ENCODE peak calls at places on chromosomes 11 and 22, in nine cellular contexts. One of them, this sample, is unnamed.

GRCh38 chr22:40512426-40513136 is 123.9 kb downstream of the MRTFA start:
- DNase-seq in T-helper 2 cell: no peak
- DNase-seq in BJ: peak
- DNase-seq in mesenchymal stem cell: peak
- DNase-seq in hypothalamus: no peak
- DNase-seq in DMS153: no peak
- DNase-seq in prostate gland: no peak
- DNase-seq in sigmoid colon: peak
- DNase-seq in germinal center: no peak
- DNase-seq in this sample: peak

GRCh38 chr11:88478136-88478785 is 140.7 kb upstream of the CTSC start:
- DNase-seq in mesenchymal stem cell: no peak
- DNase-seq in sigmoid colon: no peak
- DNase-seq in hypothalamus: no peak
- DNase-seq in T-helper 2 cell: no peak
- DNase-seq in germinal center: no peak
- DNase-seq in DMS153: no peak
- DNase-seq in prostate gland: no peak
- DNase-seq in BJ: no peak
- DNase-seq in this sample: no peak

GRCh38 chr22:25030636-25031035 is 78.1 kb downstream of the KIAA1671 start:
- DNase-seq in mesenchymal stem cell: no peak
- DNase-seq in germinal center: no peak
- DNase-seq in BJ: no peak
- DNase-seq in T-helper 2 cell: no peak
- DNase-seq in sigmoid colon: no peak
- DNase-seq in DMS153: no peak
- DNase-seq in hypothalamus: peak
- DNase-seq in prostate gland: no peak
- DNase-seq in this sample: no peak

GRCh38 chr22:22883090-22883727 is 4.4 kb upstream of the IGLL5 start:
- DNase-seq in sigmoid colon: no peak
- DNase-seq in prostate gland: no peak
- DNase-seq in germinal center: no peak
- DNase-seq in BJ: no peak
- DNase-seq in DMS153: no peak
- DNase-seq in hypothalamus: no peak
- DNase-seq in T-helper 2 cell: no peak
- DNase-seq in mesenchymal stem cell: no peak
- DNase-seq in this sample: no peak

GRCh38 chr22:38706101-38706884 is 549 bp downstream of the GTPBP1 start:
- DNase-seq in hypothalamus: peak
- DNase-seq in BJ: no peak
- DNase-seq in T-helper 2 cell: no peak
- DNase-seq in germinal center: peak
- DNase-seq in prostate gland: peak
- DNase-seq in DMS153: no peak
- DNase-seq in sigmoid colon: peak
- DNase-seq in mesenchymal stem cell: peak
- DNase-seq in this sample: no peak

GRCh38 chr11:119307219-119307618 is 9.7 kb downstream of the MCAM start:
- DNase-seq in prostate gland: no peak
- DNase-seq in BJ: no peak
- DNase-seq in mesenchymal stem cell: no peak
- DNase-seq in DMS153: no peak
- DNase-seq in T-helper 2 cell: no peak
- DNase-seq in germinal center: no peak
- DNase-seq in hypothalamus: no peak
- DNase-seq in sigmoid colon: no peak
- DNase-seq in this sample: no peak

GRCh38 chr22:31160328-31160978 is 471 bp downstream of the RNF185 start:
- DNase-seq in germinal center: peak
- DNase-seq in DMS153: no peak
- DNase-seq in hypothalamus: peak
- DNase-seq in BJ: no peak
- DNase-seq in T-helper 2 cell: no peak
- DNase-seq in mesenchymal stem cell: peak
- DNase-seq in prostate gland: peak
- DNase-seq in sigmoid colon: peak
- DNase-seq in this sample: no peak

GRCh38 chr22:44741929-44742328 is 10.4 kb upstream of the ARHGAP8 start:
- DNase-seq in prostate gland: peak
- DNase-seq in DMS153: no peak
- DNase-seq in BJ: no peak
- DNase-seq in sigmoid colon: no peak
- DNase-seq in mesenchymal stem cell: no peak
- DNase-seq in germinal center: no peak
- DNase-seq in hypothalamus: no peak
- DNase-seq in T-helper 2 cell: no peak
- DNase-seq in this sample: no peak

GRCh38 chr11:104005234-104005855 is 31.1 kb upstream of the DDI1 start:
- DNase-seq in germinal center: no peak
- DNase-seq in T-helper 2 cell: no peak
- DNase-seq in hypothalamus: no peak
- DNase-seq in mesenchymal stem cell: peak
- DNase-seq in DMS153: no peak
- DNase-seq in prostate gland: no peak
- DNase-seq in BJ: no peak
- DNase-seq in sigmoid colon: no peak
- DNase-seq in this sample: peak

GRCh38 chr11:64356498-64357411 is 2.2 kb upstream of the RPS6KA4 start:
- DNase-seq in germinal center: no peak
- DNase-seq in mesenchymal stem cell: peak
- DNase-seq in T-helper 2 cell: no peak
- DNase-seq in hypothalamus: no peak
- DNase-seq in BJ: no peak
- DNase-seq in prostate gland: no peak
- DNase-seq in sigmoid colon: no peak
- DNase-seq in DMS153: no peak
- DNase-seq in this sample: no peak

GRCh38 chr11:47863189-47863892 is 15.2 kb upstream of the NUP160 start:
- DNase-seq in prostate gland: no peak
- DNase-seq in germinal center: peak
- DNase-seq in DMS153: no peak
- DNase-seq in BJ: peak
- DNase-seq in hypothalamus: no peak
- DNase-seq in mesenchymal stem cell: peak
- DNase-seq in sigmoid colon: no peak
- DNase-seq in T-helper 2 cell: peak
- DNase-seq in this sample: no peak

GRCh38 chr11:75706260-75706729 is 11.3 kb upstream of the MOGAT2 start:
- DNase-seq in BJ: peak
- DNase-seq in hypothalamus: peak
- DNase-seq in mesenchymal stem cell: peak
- DNase-seq in prostate gland: peak
- DNase-seq in DMS153: peak
- DNase-seq in sigmoid colon: peak
- DNase-seq in germinal center: peak
- DNase-seq in T-helper 2 cell: peak
- DNase-seq in this sample: no peak

GRCh38 chr11:2215561-2216399 is 44.2 kb upstream of the TH start:
- DNase-seq in hypothalamus: no peak
- DNase-seq in BJ: no peak
- DNase-seq in mesenchymal stem cell: no peak
- DNase-seq in T-helper 2 cell: no peak
- DNase-seq in sigmoid colon: peak
- DNase-seq in DMS153: peak
- DNase-seq in prostate gland: no peak
- DNase-seq in germinal center: no peak
- DNase-seq in this sample: no peak

GRCh38 chr11:91446267-91446666 is 778.4 kb upstream of the FAT3 start:
- DNase-seq in prostate gland: no peak
- DNase-seq in hypothalamus: no peak
- DNase-seq in sigmoid colon: no peak
- DNase-seq in germinal center: no peak
- DNase-seq in DMS153: no peak
- DNase-seq in mesenchymal stem cell: no peak
- DNase-seq in BJ: no peak
- DNase-seq in T-helper 2 cell: no peak
- DNase-seq in this sample: no peak

GRCh38 chr11:125074511-125075241 is 11.6 kb downstream of the SLC37A2 start:
- DNase-seq in mesenchymal stem cell: no peak
- DNase-seq in T-helper 2 cell: no peak
- DNase-seq in hypothalamus: no peak
- DNase-seq in DMS153: no peak
- DNase-seq in BJ: no peak
- DNase-seq in prostate gland: no peak
- DNase-seq in germinal center: no peak
- DNase-seq in sigmoid colon: peak
- DNase-seq in this sample: no peak

GRCh38 chr11:70031631-70032469 is 46.3 kb upstream of the ANO1 start:
- DNase-seq in sigmoid colon: no peak
- DNase-seq in DMS153: no peak
- DNase-seq in germinal center: no peak
- DNase-seq in BJ: no peak
- DNase-seq in hypothalamus: no peak
- DNase-seq in prostate gland: no peak
- DNase-seq in T-helper 2 cell: no peak
- DNase-seq in mesenchymal stem cell: no peak
- DNase-seq in this sample: no peak

GRCh38 chr11:62614275-62614674 is 1.2 kb downstream of the ROM1 start:
- DNase-seq in DMS153: no peak
- DNase-seq in BJ: no peak
- DNase-seq in sigmoid colon: no peak
- DNase-seq in prostate gland: no peak
- DNase-seq in germinal center: no peak
- DNase-seq in mesenchymal stem cell: no peak
- DNase-seq in T-helper 2 cell: no peak
- DNase-seq in hypothalamus: no peak
- DNase-seq in this sample: no peak

GRCh38 chr11:69481393-69481844 is at the start of gene LINC01488:
- DNase-seq in sigmoid colon: no peak
- DNase-seq in germinal center: no peak
- DNase-seq in BJ: no peak
- DNase-seq in T-helper 2 cell: no peak
- DNase-seq in DMS153: no peak
- DNase-seq in mesenchymal stem cell: no peak
- DNase-seq in prostate gland: no peak
- DNase-seq in hypothalamus: no peak
- DNase-seq in this sample: no peak

GRCh38 chr11:60159868-60160267 is 23.0 kb downstream of the MS4A6A start:
- DNase-seq in prostate gland: no peak
- DNase-seq in DMS153: no peak
- DNase-seq in T-helper 2 cell: no peak
- DNase-seq in germinal center: no peak
- DNase-seq in mesenchymal stem cell: no peak
- DNase-seq in BJ: no peak
- DNase-seq in sigmoid colon: no peak
- DNase-seq in hypothalamus: no peak
- DNase-seq in this sample: no peak

GRCh38 chr11:2390871-2391662 is 9.5 kb upstream of the TSSC4 start:
- DNase-seq in T-helper 2 cell: no peak
- DNase-seq in hypothalamus: no peak
- DNase-seq in prostate gland: no peak
- DNase-seq in mesenchymal stem cell: peak
- DNase-seq in DMS153: no peak
- DNase-seq in germinal center: peak
- DNase-seq in BJ: no peak
- DNase-seq in sigmoid colon: peak
- DNase-seq in this sample: no peak

GRCh38 chr11:19558189-19558986 is 154.2 kb upstream of the NAV2 start:
- DNase-seq in germinal center: no peak
- DNase-seq in BJ: no peak
- DNase-seq in hypothalamus: no peak
- DNase-seq in mesenchymal stem cell: no peak
- DNase-seq in sigmoid colon: no peak
- DNase-seq in DMS153: peak
- DNase-seq in T-helper 2 cell: no peak
- DNase-seq in prostate gland: no peak
- DNase-seq in this sample: no peak

GRCh38 chr22:17910561-17911311 is 113.6 kb downstream of the MICAL3 start:
- DNase-seq in BJ: peak
- DNase-seq in prostate gland: peak
- DNase-seq in T-helper 2 cell: no peak
- DNase-seq in DMS153: no peak
- DNase-seq in germinal center: no peak
- DNase-seq in sigmoid colon: peak
- DNase-seq in hypothalamus: peak
- DNase-seq in mesenchymal stem cell: peak
- DNase-seq in this sample: peak

GRCh38 chr11:112453601-112454577 is 193.2 kb upstream of the PLET1 start:
- DNase-seq in germinal center: peak
- DNase-seq in prostate gland: peak
- DNase-seq in T-helper 2 cell: no peak
- DNase-seq in hypothalamus: no peak
- DNase-seq in sigmoid colon: no peak
- DNase-seq in BJ: no peak
- DNase-seq in DMS153: no peak
- DNase-seq in mesenchymal stem cell: peak
- DNase-seq in this sample: no peak

GRCh38 chr22:33842006-33842354 is 78.3 kb downstream of the LARGE1 start:
- DNase-seq in DMS153: no peak
- DNase-seq in mesenchymal stem cell: no peak
- DNase-seq in T-helper 2 cell: no peak
- DNase-seq in BJ: no peak
- DNase-seq in prostate gland: no peak
- DNase-seq in sigmoid colon: no peak
- DNase-seq in germinal center: no peak
- DNase-seq in hypothalamus: no peak
- DNase-seq in this sample: no peak

GRCh38 chr11:128405693-128406364 is 181.5 kb downstream of the ETS1 start:
- DNase-seq in prostate gland: no peak
- DNase-seq in BJ: no peak
- DNase-seq in T-helper 2 cell: no peak
- DNase-seq in DMS153: no peak
- DNase-seq in mesenchymal stem cell: no peak
- DNase-seq in hypothalamus: no peak
- DNase-seq in germinal center: no peak
- DNase-seq in sigmoid colon: no peak
- DNase-seq in this sample: no peak

GRCh38 chr11:76642341-76642740 is 28.2 kb downstream of the LRRC32 start:
- DNase-seq in BJ: no peak
- DNase-seq in T-helper 2 cell: no peak
- DNase-seq in germinal center: no peak
- DNase-seq in hypothalamus: no peak
- DNase-seq in sigmoid colon: peak
- DNase-seq in DMS153: no peak
- DNase-seq in mesenchymal stem cell: no peak
- DNase-seq in prostate gland: no peak
- DNase-seq in this sample: no peak

GRCh38 chr11:69992943-69993694 is 85.0 kb upstream of the ANO1 start:
- DNase-seq in prostate gland: no peak
- DNase-seq in hypothalamus: no peak
- DNase-seq in DMS153: no peak
- DNase-seq in germinal center: no peak
- DNase-seq in mesenchymal stem cell: no peak
- DNase-seq in BJ: no peak
- DNase-seq in sigmoid colon: no peak
- DNase-seq in T-helper 2 cell: no peak
- DNase-seq in this sample: no peak

GRCh38 chr11:70695086-70695960 is 297.0 kb downstream of the CTTN start:
- DNase-seq in prostate gland: no peak
- DNase-seq in germinal center: no peak
- DNase-seq in DMS153: no peak
- DNase-seq in hypothalamus: no peak
- DNase-seq in BJ: no peak
- DNase-seq in T-helper 2 cell: no peak
- DNase-seq in mesenchymal stem cell: peak
- DNase-seq in sigmoid colon: no peak
- DNase-seq in this sample: no peak

GRCh38 chr11:61973603-61974162 is 6.2 kb upstream of the FTH1 start:
- DNase-seq in germinal center: no peak
- DNase-seq in sigmoid colon: no peak
- DNase-seq in prostate gland: peak
- DNase-seq in mesenchymal stem cell: peak
- DNase-seq in DMS153: no peak
- DNase-seq in BJ: no peak
- DNase-seq in hypothalamus: no peak
- DNase-seq in T-helper 2 cell: no peak
- DNase-seq in this sample: no peak

GRCh38 chr22:28761449-28761755 is 11.1 kb upstream of the CCDC117 start:
- DNase-seq in hypothalamus: no peak
- DNase-seq in T-helper 2 cell: no peak
- DNase-seq in mesenchymal stem cell: no peak
- DNase-seq in prostate gland: no peak
- DNase-seq in sigmoid colon: no peak
- DNase-seq in BJ: no peak
- DNase-seq in germinal center: no peak
- DNase-seq in DMS153: no peak
- DNase-seq in this sample: no peak

GRCh38 chr11:65204646-65205601 is 23.2 kb downstream of the CAPN1 start:
- DNase-seq in mesenchymal stem cell: peak
- DNase-seq in prostate gland: no peak
- DNase-seq in sigmoid colon: peak
- DNase-seq in BJ: no peak
- DNase-seq in germinal center: peak
- DNase-seq in T-helper 2 cell: peak
- DNase-seq in DMS153: no peak
- DNase-seq in hypothalamus: peak
- DNase-seq in this sample: no peak

This sample was measured in epithelial cell of proximal tubule.